ENCODE peak calls at places on chromosome 1, in four cellular contexts. One of them, this sample, is unnamed.

GRCh38 chr1:56563568-56563967 is 15.8 kb downstream of the PLPP3 start:
- DNase-seq in T47D: no peak
- DNase-seq in stimulated activated CD8-positive, alpha-beta memory T cell treated with anti-CD3 and anti-CD28 coated beads, Interleukin-7, amount 100 ng/mL, for 4 hours: no peak
- DNase-seq in CD8-positive, alpha-beta T cell: no peak
- DNase-seq in this sample: no peak

GRCh38 chr1:235952950-235953615 is 86.4 kb upstream of the LYST start:
- DNase-seq in T47D: no peak
- DNase-seq in stimulated activated CD8-positive, alpha-beta memory T cell treated with anti-CD3 and anti-CD28 coated beads, Interleukin-7, amount 100 ng/mL, for 4 hours: no peak
- DNase-seq in CD8-positive, alpha-beta T cell: no peak
- DNase-seq in this sample: no peak

GRCh38 chr1:94038511-94038910 is 82.4 kb downstream of the ABCA4 start:
- DNase-seq in T47D: no peak
- DNase-seq in stimulated activated CD8-positive, alpha-beta memory T cell treated with anti-CD3 and anti-CD28 coated beads, Interleukin-7, amount 100 ng/mL, for 4 hours: no peak
- DNase-seq in CD8-positive, alpha-beta T cell: no peak
- DNase-seq in this sample: no peak

GRCh38 chr1:218079379-218079778 is 205.7 kb upstream of the RRP15 start:
- DNase-seq in T47D: no peak
- DNase-seq in stimulated activated CD8-positive, alpha-beta memory T cell treated with anti-CD3 and anti-CD28 coated beads, Interleukin-7, amount 100 ng/mL, for 4 hours: no peak
- DNase-seq in CD8-positive, alpha-beta T cell: no peak
- DNase-seq in this sample: no peak

GRCh38 chr1:229440821-229441537 is 7.1 kb upstream of the ACTA1 start:
- DNase-seq in T47D: no peak
- DNase-seq in stimulated activated CD8-positive, alpha-beta memory T cell treated with anti-CD3 and anti-CD28 coated beads, Interleukin-7, amount 100 ng/mL, for 4 hours: no peak
- DNase-seq in CD8-positive, alpha-beta T cell: no peak
- DNase-seq in this sample: no peak

GRCh38 chr1:204151562-204152309 is at the start of gene ETNK2:
- DNase-seq in T47D: peak
- DNase-seq in stimulated activated CD8-positive, alpha-beta memory T cell treated with anti-CD3 and anti-CD28 coated beads, Interleukin-7, amount 100 ng/mL, for 4 hours: peak
- DNase-seq in CD8-positive, alpha-beta T cell: peak
- DNase-seq in this sample: no peak

GRCh38 chr1:113930499-113931161 is 1.5 kb downstream of the HIPK1 start:
- DNase-seq in T47D: no peak
- DNase-seq in stimulated activated CD8-positive, alpha-beta memory T cell treated with anti-CD3 and anti-CD28 coated beads, Interleukin-7, amount 100 ng/mL, for 4 hours: peak
- DNase-seq in CD8-positive, alpha-beta T cell: peak
- DNase-seq in this sample: no peak

GRCh38 chr1:230186874-230187273 is 119.8 kb downstream of the GALNT2 start:
- DNase-seq in T47D: no peak
- DNase-seq in stimulated activated CD8-positive, alpha-beta memory T cell treated with anti-CD3 and anti-CD28 coated beads, Interleukin-7, amount 100 ng/mL, for 4 hours: no peak
- DNase-seq in CD8-positive, alpha-beta T cell: no peak
- DNase-seq in this sample: no peak

GRCh38 chr1:216665381-216665780 is 57.8 kb downstream of the ESRRG start:
- DNase-seq in T47D: no peak
- DNase-seq in stimulated activated CD8-positive, alpha-beta memory T cell treated with anti-CD3 and anti-CD28 coated beads, Interleukin-7, amount 100 ng/mL, for 4 hours: no peak
- DNase-seq in CD8-positive, alpha-beta T cell: no peak
- DNase-seq in this sample: no peak

GRCh38 chr1:182189535-182190066 is 128.1 kb upstream of the ZNF648 start:
- DNase-seq in T47D: no peak
- DNase-seq in stimulated activated CD8-positive, alpha-beta memory T cell treated with anti-CD3 and anti-CD28 coated beads, Interleukin-7, amount 100 ng/mL, for 4 hours: no peak
- DNase-seq in CD8-positive, alpha-beta T cell: no peak
- DNase-seq in this sample: no peak

GRCh38 chr1:31954607-31955283 is 16.6 kb upstream of the PTP4A2 start:
- DNase-seq in T47D: no peak
- DNase-seq in stimulated activated CD8-positive, alpha-beta memory T cell treated with anti-CD3 and anti-CD28 coated beads, Interleukin-7, amount 100 ng/mL, for 4 hours: no peak
- DNase-seq in CD8-positive, alpha-beta T cell: no peak
- DNase-seq in this sample: peak

GRCh38 chr1:11634759-11635158 is 19.5 kb downstream of the FBXO2 start:
- DNase-seq in T47D: no peak
- DNase-seq in stimulated activated CD8-positive, alpha-beta memory T cell treated with anti-CD3 and anti-CD28 coated beads, Interleukin-7, amount 100 ng/mL, for 4 hours: no peak
- DNase-seq in CD8-positive, alpha-beta T cell: no peak
- DNase-seq in this sample: no peak

GRCh38 chr1:155856257-155856974 is 598 bp downstream of the GON4L start:
- DNase-seq in T47D: no peak
- DNase-seq in stimulated activated CD8-positive, alpha-beta memory T cell treated with anti-CD3 and anti-CD28 coated beads, Interleukin-7, amount 100 ng/mL, for 4 hours: peak
- DNase-seq in CD8-positive, alpha-beta T cell: no peak
- DNase-seq in this sample: no peak